ENCODE peak calls at places on chromosomes 12 and 14, in four cellular contexts. H is stomach, M is GM23248, E is SW 1271. I is an unnamed sample.

GRCh38 chr14:72120315-72120714 is 188.1 kb downstream of the RGS6 start:
- DNase-seq in H (no peak), M (no peak), E (no peak), I (no peak)

GRCh38 chr12:49400304-49400703 is 33.0 kb downstream of the SPATS2 start:
- DNase-seq in H (no peak), M (no peak), E (no peak), I (no peak)

GRCh38 chr14:40694026-40694425 is 912.6 kb upstream of the LRFN5 start:
- DNase-seq in H (no peak), M (peak; percentile 4), E (no peak), I (no peak)

GRCh38 chr14:90573385-90574105 is 176.7 kb downstream of the CALM1 start:
- DNase-seq in H (no peak), M (no peak), E (no peak), I (no peak)

GRCh38 chr12:103811791-103812190 is 29.2 kb downstream of the NT5DC3 start:
- DNase-seq in H (no peak), M (no peak), E (no peak), I (no peak)

GRCh38 chr12:116415408-116416108 is 138.1 kb upstream of the MED13L start:
- DNase-seq in H (no peak), M (no peak), E (no peak), I (no peak)

GRCh38 chr14:20841096-20841495 is 38.5 kb upstream of the RNASE1 start:
- DNase-seq in H (no peak), M (no peak), E (no peak), I (no peak)

GRCh38 chr12:2813573-2814185 is 1.2 kb downstream of the ITFG2 start:
- DNase-seq in H (no peak), M (peak; percentile 91), E (peak; percentile 76), I (no peak)

GRCh38 chr12:114479831-114480230 is 73.9 kb upstream of the TBX5 start:
- DNase-seq in H (no peak), M (peak; percentile 55), E (no peak), I (no peak)

GRCh38 chr12:2268478-2269286 is 215.9 kb downstream of the CACNA1C start:
- DNase-seq in H (no peak), M (peak; percentile 96), E (no peak), I (peak; percentile 59)

GRCh38 chr12:105231396-105231795 is 4.6 kb downstream of the APPL2 start:
- DNase-seq in H (no peak), M (no peak), E (no peak), I (no peak)

GRCh38 chr12:126558810-126559209 is 1493.6 kb downstream of the AACS start:
- DNase-seq in H (no peak), M (no peak), E (no peak), I (no peak)

GRCh38 chr12:22978962-22979361 is 354.0 kb downstream of the ETNK1 start:
- DNase-seq in H (no peak), M (peak; percentile 94), E (peak; percentile 27), I (peak; percentile 94)

GRCh38 chr14:93245764-93246420 is 38.8 kb downstream of the UBR7 start:
- DNase-seq in H (no peak), M (peak; percentile 35), E (no peak), I (no peak)

GRCh38 chr14:72451081-72451972 is 442.6 kb downstream of the DPF3 start:
- DNase-seq in H (no peak), M (no peak), E (no peak), I (no peak)

GRCh38 chr12:67649165-67650126 is 901 bp downstream of the DYRK2 start:
- DNase-seq in H (peak; percentile 43), M (peak; percentile 64), E (no peak), I (no peak)

GRCh38 chr12:62537544-62537943 is 70.9 kb downstream of the MON2 start:
- DNase-seq in H (peak; percentile 48), M (peak; percentile 62), E (peak; percentile 58), I (peak; percentile 11)

I was measured in keratinocyte.